ENCODE peak calls at places on chromosome 4, in seven cellular contexts. O is CD8-positive, alpha-beta memory T cell; M is lung; L is uterus; U is aorta; P is A549; A is mucosa of descending colon. S is an unnamed sample.

GRCh38 chr4:11529625-11530201 is 101.0 kb upstream of the HS3ST1 start:
- DNase-seq in O (no peak), M (no peak), L (no peak), U (no peak), P (no peak), A (peak; percentile 27), S (no peak)

GRCh38 chr4:158824425-158825274 is 55.8 kb downstream of the FNIP2 start:
- DNase-seq in O (no peak), M (no peak), L (no peak), U (no peak), P (no peak), A (no peak), S (no peak)

GRCh38 chr4:25861951-25862410 is 807 bp downstream of the SEL1L3 start:
- DNase-seq in O (peak; percentile 36), M (peak; percentile 41), L (no peak), U (peak; percentile 54), P (peak; percentile 16), A (peak; percentile 62), S (peak; percentile 20)

GRCh38 chr4:142435599-142436235 is 410.4 kb downstream of the INPP4B start:
- DNase-seq in O (no peak), M (no peak), L (no peak), U (no peak), P (no peak), A (peak; percentile 11), S (peak; percentile 54)

GRCh38 chr4:54683616-54684346 is 26.0 kb downstream of the KIT start:
- DNase-seq in O (peak; percentile 37), M (no peak), L (no peak), U (no peak), P (no peak), A (peak; percentile 42), S (no peak)

GRCh38 chr4:142088906-142089305 is 452.5 kb downstream of the IL15 start:
- DNase-seq in O (no peak), M (no peak), L (no peak), U (no peak), P (no peak), A (no peak), S (no peak)

GRCh38 chr4:113024373-113024772 is 25.1 kb upstream of the ANK2 start:
- DNase-seq in O (no peak), M (no peak), L (no peak), U (no peak), P (no peak), A (no peak), S (no peak)

GRCh38 chr4:10276152-10276551 is 159.6 kb upstream of the WDR1 start:
- DNase-seq in O (no peak), M (no peak), L (no peak), U (no peak), P (no peak), A (no peak), S (no peak)

GRCh38 chr4:52751349-52751911 is at the start of gene ERVMER34-1:
- DNase-seq in O (no peak), M (peak; percentile 80), L (peak; percentile 18), U (peak; percentile 45), P (peak; percentile 39), A (peak; percentile 69), S (peak; percentile 94)

GRCh38 chr4:48431401-48431800 is 51.7 kb upstream of the SLC10A4 start:
- DNase-seq in O (peak; percentile 3), M (no peak), L (no peak), U (no peak), P (no peak), A (no peak), S (no peak)

GRCh38 chr4:136985683-136986082 is 546.6 kb downstream of the PCDH18 start:
- DNase-seq in O (no peak), M (no peak), L (no peak), U (no peak), P (no peak), A (no peak), S (no peak)

GRCh38 chr4:39996811-39997210 is 19.1 kb upstream of the PDS5A start:
- DNase-seq in O (no peak), M (no peak), L (no peak), U (no peak), P (no peak), A (no peak), S (no peak)

GRCh38 chr4:185219551-185220344 is 10.3 kb downstream of the SNX25 start:
- DNase-seq in O (no peak), M (no peak), L (peak; percentile 68), U (no peak), P (no peak), A (peak; percentile 75), S (no peak)

GRCh38 chr4:336893-337142 is 796 bp upstream of the ZNF141 start:
- DNase-seq in O (no peak), M (no peak), L (no peak), U (no peak), P (no peak), A (no peak), S (peak; percentile 47)

GRCh38 chr4:139552908-139553307 is 3.1 kb downstream of the SETD7 start:
- DNase-seq in O (no peak), M (no peak), L (no peak), U (no peak), P (no peak), A (no peak), S (no peak)

GRCh38 chr4:139550724-139551429 is 5.1 kb downstream of the SETD7 start:
- DNase-seq in O (no peak), M (no peak), L (peak; percentile 55), U (no peak), P (no peak), A (no peak), S (no peak)

GRCh38 chr4:139554726-139555072 is 1.3 kb downstream of the SETD7 start:
- DNase-seq in O (no peak), M (no peak), L (no peak), U (no peak), P (no peak), A (no peak), S (no peak)

GRCh38 chr4:139553751-139554670 is 2.0 kb downstream of the SETD7 start:
- DNase-seq in O (no peak), M (no peak), L (no peak), U (no peak), P (no peak), A (no peak), S (no peak)

GRCh38 chr4:139552506-139552905 is 3.5 kb downstream of the SETD7 start:
- DNase-seq in O (no peak), M (no peak), L (no peak), U (no peak), P (no peak), A (no peak), S (no peak)
- H3K4me3 ChIP-seq in O (no peak overlapping the region), M (no peak overlapping the region), L (no peak overlapping the region), U (no peak overlapping the region), P (no peak overlapping the region), A (no peak overlapping the region), S (no peak overlapping the region)

DNA sequence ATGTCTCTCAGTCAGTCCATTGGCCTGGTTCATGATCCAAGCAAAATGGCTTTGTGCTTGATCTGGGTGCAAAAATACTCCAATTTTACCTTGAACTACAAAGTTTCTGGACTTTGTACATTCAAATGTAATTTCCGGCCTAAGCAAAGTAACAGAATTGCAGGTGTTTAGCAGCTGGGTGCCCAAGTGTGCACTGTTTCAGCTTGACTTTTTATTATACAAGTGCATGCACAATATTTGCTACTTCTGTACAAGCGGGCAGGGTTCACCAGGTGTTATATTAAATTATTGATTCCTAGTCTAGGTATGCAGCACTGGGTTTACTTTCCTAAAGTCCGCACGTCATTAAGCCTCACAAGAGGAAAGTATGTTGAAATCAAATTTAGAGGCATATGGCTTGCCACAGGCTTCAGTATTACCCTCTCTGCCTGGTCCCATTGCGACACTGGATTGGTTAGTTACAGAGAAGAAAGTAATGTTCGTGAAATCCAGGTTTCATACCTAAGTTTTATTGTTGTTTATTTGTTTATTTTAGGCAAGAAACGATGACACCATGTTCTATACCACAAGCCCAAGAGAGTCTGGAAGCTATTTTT is 376.9 kb upstream of the CTSO start:
- DNase-seq in O (no peak), M (no peak), L (no peak), U (no peak), P (no peak), A (peak; percentile 31), S (no peak)
- H3K9me3 ChIP-seq in O (no peaks in the 10 kb centered on the region), M (no peaks in the 10 kb centered on the region), L (no peaks in the 10 kb centered on the region), U (no peaks in the 10 kb centered on the region), P (no peaks in the 10 kb centered on the region), A (no peaks in the 10 kb centered on the region), S (no peaks in the 10 kb centered on the region)

DNA sequence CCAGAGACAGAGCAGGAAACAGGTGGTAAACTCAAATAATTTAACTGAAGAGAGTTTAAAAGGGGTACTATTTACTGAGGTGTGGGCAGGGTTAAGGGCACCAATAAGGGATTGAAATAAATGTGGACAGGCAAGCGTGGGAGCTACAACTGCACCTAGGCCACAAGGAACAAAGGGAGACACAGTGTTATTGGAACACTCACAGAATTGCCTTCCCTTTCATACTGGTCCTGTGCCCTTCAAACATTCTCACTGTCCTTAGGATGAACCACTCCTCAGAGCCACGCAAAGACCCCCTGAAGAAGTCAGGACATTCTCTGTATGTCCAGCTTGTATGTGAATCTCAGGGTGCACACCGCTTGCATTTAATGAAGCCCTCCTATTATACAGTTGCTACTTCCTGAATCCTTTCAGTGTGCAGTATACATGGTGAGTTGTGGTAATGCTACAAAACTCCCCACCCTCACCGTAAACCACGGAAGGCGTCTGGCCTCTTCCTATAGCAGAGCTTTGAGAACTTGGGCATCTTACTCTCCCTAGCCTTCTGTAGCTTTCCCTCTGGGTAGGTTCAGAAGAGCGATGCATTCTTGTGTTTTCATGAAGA is 9.6 kb upstream of the MRPL1 start:
- DNase-seq in O (peak; percentile 79), M (no peak), L (no peak), U (no peak), P (no peak), A (peak; percentile 39), S (no peak)
- H3K4me3 ChIP-seq in O (peak overlapping the region; percentile 43), M (no peak overlapping the region), L (no peak overlapping the region), U (no peak overlapping the region), P (no peak overlapping the region), A (no peak overlapping the region), S (no peak overlapping the region)

GRCh38 chr4:15704145-15704544 is 1.3 kb downstream of the BST1 start:
- DNase-seq in O (no peak), M (no peak), L (no peak), U (no peak), P (no peak), A (no peak), S (no peak)

GRCh38 chr4:15707363-15707715 is 4.5 kb downstream of the BST1 start:
- DNase-seq in O (no peak), M (no peak), L (no peak), U (no peak), P (no peak), A (no peak), S (no peak)

GRCh38 chr4:15706646-15707362 is 3.9 kb downstream of the BST1 start:
- DNase-seq in O (no peak), M (no peak), L (no peak), U (no peak), P (no peak), A (no peak), S (no peak)

GRCh38 chr4:15703439-15703838 is 574 bp downstream of the BST1 start:
- DNase-seq in O (no peak), M (no peak), L (no peak), U (no peak), P (no peak), A (no peak), S (no peak)

DNA sequence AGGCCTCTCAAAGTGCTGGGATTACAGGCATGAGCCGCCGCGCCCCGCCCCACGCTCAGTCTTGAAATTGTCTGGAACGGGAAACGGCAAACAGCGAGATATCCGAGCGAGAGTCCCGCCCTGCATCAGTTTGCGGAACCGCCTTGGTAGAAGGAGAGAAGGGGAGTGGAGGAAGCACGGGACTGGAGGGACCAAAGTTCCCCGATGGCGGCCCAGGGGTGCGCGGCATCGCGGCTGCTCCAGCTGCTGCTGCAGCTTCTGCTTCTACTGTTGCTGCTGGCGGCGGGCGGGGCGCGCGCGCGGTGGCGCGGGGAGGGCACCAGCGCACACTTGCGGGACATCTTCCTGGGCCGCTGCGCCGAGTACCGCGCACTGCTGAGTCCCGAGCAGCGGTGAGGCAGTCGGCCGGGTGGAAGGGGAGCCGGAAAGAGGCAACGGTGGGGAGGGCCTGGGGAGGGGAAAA is at the start of gene BST1:
- DNase-seq in O (peak; percentile 52), M (peak; percentile 83), L (peak; percentile 51), U (peak; percentile 88), P (peak; percentile 25), A (peak; percentile 87), S (no peak)
- H3K9me3 ChIP-seq in O (no peaks in the 10 kb centered on the region), M (no peaks in the 10 kb centered on the region), L (no peaks in the 10 kb centered on the region), U (no peaks in the 10 kb centered on the region), P (no peaks in the 10 kb centered on the region), A (no peaks in the 10 kb centered on the region), S (no peaks in the 10 kb centered on the region)

S was measured in Caco-2.